ENCODE peak calls at places on chromosomes 16 and 17, in six cellular contexts. U is Caco-2, J is neural crest cell, D is HFFc6, P is OCI-LY7, S is epithelial cell of esophagus. H is an unnamed sample.

GRCh38 chr16:35150805-35151312 is 1691.4 kb downstream of the TP53TG3F start:
- DNase-seq in U (no peak), J (no peak), D (no peak), P (no peak), S (no peak), H (no peak)

GRCh38 chr17:17206149-17206912 is at the start of gene PLD6:
- DNase-seq in U (peak; percentile 96), J (no peak), D (peak; percentile 77), P (no peak), S (peak; percentile 77), H (no peak)

GRCh38 chr17:78241277-78242023 is 10.0 kb downstream of the TMEM235 start:
- DNase-seq in U (peak; percentile 92), J (no peak), D (peak; percentile 73), P (peak; percentile 85), S (peak; percentile 30), H (no peak)

GRCh38 chr17:59863607-59864006 is 29.1 kb downstream of the TUBD1 start:
- DNase-seq in U (no peak), J (no peak), D (no peak), P (no peak), S (no peak), H (no peak)

GRCh38 chr16:81243927-81244326 is 5.4 kb downstream of the BCO1 start:
- DNase-seq in U (no peak), J (no peak), D (no peak), P (no peak), S (peak; percentile 8), H (no peak)

GRCh38 chr16:81189100-81189664 is 49.3 kb upstream of the BCO1 start:
- DNase-seq in U (no peak), J (no peak), D (peak; percentile 35), P (no peak), S (no peak), H (no peak)

GRCh38 chr16:1364510-1364909 is 12.8 kb downstream of the GNPTG start:
- DNase-seq in U (no peak), J (no peak), D (no peak), P (no peak), S (no peak), H (no peak)

GRCh38 chr16:47067203-47067602 is 76.5 kb downstream of the NETO2 start:
- DNase-seq in U (no peak), J (no peak), D (no peak), P (no peak), S (no peak), H (no peak)

GRCh38 chr16:51940183-51940582 is 606.8 kb downstream of the TOX3 start:
- DNase-seq in U (no peak), J (no peak), D (no peak), P (no peak), S (no peak), H (no peak)

GRCh38 chr17:42659079-42659931 is at the start of gene TUBG2:
- DNase-seq in U (peak; percentile 96), J (peak; percentile 86), D (peak; percentile 84), P (peak; percentile 88), S (peak; percentile 87), H (peak; percentile 91)

GRCh38 chr16:4052801-4053662 is 63.2 kb downstream of the ADCY9 start:
- DNase-seq in U (no peak), J (no peak), D (peak; percentile 71), P (no peak), S (peak; percentile 89), H (no peak)

GRCh38 chr16:700684-701584 is 4.7 kb downstream of the FBXL16 start:
- DNase-seq in U (no peak), J (peak; percentile 67), D (no peak), P (no peak), S (no peak), H (peak; percentile 70)

GRCh38 chr17:56594528-56595418 is 1.3 kb downstream of the NOG start:
- DNase-seq in U (no peak), J (peak; percentile 40), D (peak; percentile 19), P (no peak), S (peak; percentile 39), H (no peak)

GRCh38 chr16:35752773-35753558 is 2293.6 kb downstream of the TP53TG3F start:
- DNase-seq in U (no peak), J (no peak), D (no peak), P (no peak), S (no peak), H (no peak)

GRCh38 chr17:81329927-81330883 is 35.1 kb upstream of the SLC38A10 start:
- DNase-seq in U (peak; percentile 93), J (no peak), D (no peak), P (no peak), S (peak; percentile 66), H (no peak)

GRCh38 chr16:10558746-10559641 is 21.4 kb downstream of the EMP2 start:
- DNase-seq in U (no peak), J (no peak), D (peak; percentile 18), P (no peak), S (no peak), H (no peak)

GRCh38 chr16:9008335-9009260 is 44.9 kb upstream of the USP7 start:
- DNase-seq in U (peak; percentile 80), J (peak; percentile 84), D (peak; percentile 46), P (peak; percentile 68), S (peak; percentile 55), H (peak; percentile 70)

GRCh38 chr17:36858119-36859002 is 78.9 kb upstream of the LHX1 start:
- DNase-seq in U (no peak), J (no peak), D (no peak), P (no peak), S (peak; percentile 74), H (no peak)

GRCh38 chr17:37207103-37207502 is 168.7 kb upstream of the C17orf78 start:
- DNase-seq in U (no peak), J (no peak), D (no peak), P (no peak), S (no peak), H (no peak)

GRCh38 chr16:11583889-11584565 is 2.7 kb downstream of the LITAF start:
- DNase-seq in U (no peak), J (no peak), D (no peak), P (no peak), S (no peak), H (no peak)

GRCh38 chr16:719815-720506 is 985 bp upstream of the ANTKMT start:
- DNase-seq in U (peak; percentile 69), J (no peak), D (no peak), P (peak; percentile 83), S (peak; percentile 66), H (no peak)

GRCh38 chr16:17396762-17397498 is 73.8 kb downstream of the XYLT1 start:
- DNase-seq in U (no peak), J (no peak), D (peak; percentile 45), P (no peak), S (no peak), H (no peak)

GRCh38 chr17:81161972-81162371 is 3.3 kb upstream of the PVALEF start:
- DNase-seq in U (no peak), J (no peak), D (no peak), P (no peak), S (no peak), H (no peak)

GRCh38 chr16:56681939-56682702 is at the start of gene MT1X:
- DNase-seq in U (peak; percentile 81), J (peak; percentile 72), D (peak; percentile 77), P (peak; percentile 78), S (peak; percentile 96), H (peak; percentile 51)

GRCh38 chr17:6464446-6465041 is 20.3 kb downstream of the PIMREG start:
- DNase-seq in U (no peak), J (no peak), D (no peak), P (no peak), S (no peak), H (no peak)

GRCh38 chr17:50783193-50783660 is 15.9 kb upstream of the ANKRD40CL start:
- DNase-seq in U (peak; percentile 98), J (peak; percentile 95), D (peak; percentile 80), P (peak; percentile 76), S (peak; percentile 89), H (peak; percentile 85)

GRCh38 chr16:1647904-1648303 is 30.2 kb upstream of the JPT2 start:
- DNase-seq in U (no peak), J (no peak), D (no peak), P (peak; percentile 67), S (no peak), H (no peak)

GRCh38 chr16:71441348-71441781 is 489 bp downstream of the TLE7 start:
- DNase-seq in U (no peak), J (no peak), D (no peak), P (no peak), S (no peak), H (no peak)

DNA sequence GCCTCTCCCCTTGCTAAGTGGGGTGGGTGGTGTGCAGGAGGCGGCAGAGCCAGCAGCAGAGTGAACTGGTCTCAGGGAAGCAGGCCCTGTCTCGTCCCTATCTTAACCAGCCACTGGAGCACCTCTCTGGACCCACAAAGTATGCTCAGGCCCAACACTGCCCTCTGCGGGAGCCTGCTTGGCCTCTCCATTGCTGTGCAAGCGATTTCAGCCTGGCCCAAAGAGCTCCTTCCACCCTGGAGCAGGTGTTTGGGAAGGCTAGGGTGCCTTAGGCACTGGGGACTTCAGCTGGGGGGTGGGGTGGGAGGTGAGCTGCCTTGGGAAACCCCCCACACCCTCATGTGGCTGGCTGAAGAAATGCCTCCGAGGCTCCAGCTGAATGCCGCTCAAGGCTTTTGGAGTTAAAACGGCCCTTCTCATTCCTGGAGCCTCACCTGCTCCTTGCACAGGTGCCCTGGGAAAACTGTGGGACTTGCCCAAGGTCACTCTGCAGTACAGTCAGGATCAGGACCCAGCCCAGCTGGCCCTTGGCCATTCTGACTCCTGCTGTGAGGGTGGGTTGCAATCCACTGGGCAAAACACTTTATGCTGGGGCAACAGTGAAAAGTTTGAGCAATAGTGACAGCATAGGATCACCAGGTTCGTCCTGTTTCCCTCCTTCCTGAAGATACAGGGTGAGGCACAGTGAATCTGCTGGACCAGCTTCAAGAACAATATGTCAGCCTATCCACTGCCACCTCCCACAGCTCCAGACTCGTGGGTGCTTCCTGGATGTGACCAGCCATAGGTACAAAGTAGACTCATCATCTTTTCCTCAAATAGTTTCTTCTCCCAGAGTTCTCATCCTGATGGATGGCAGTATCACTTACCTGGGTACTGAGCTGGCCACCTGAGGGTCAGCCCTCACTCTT is 5.9 kb upstream of the UBE2O start:
- DNase-seq in U (peak; percentile 79), J (peak; percentile 45), D (peak; percentile 54), P (peak; percentile 88), S (peak; percentile 71), H (no peak)
- TF ChIP-seq CTCF in U (peak; percentile 63), J (peak; percentile 48), D (peak; percentile 74), P (peak; percentile 95), S (peak; percentile 67), H (peak; percentile 53)

GRCh38 chr17:32588982-32589381 is 102.2 kb downstream of the CDK5R1 start:
- DNase-seq in U (no peak), J (no peak), D (no peak), P (no peak), S (peak; percentile 20), H (no peak)
- TF ChIP-seq CTCF in U (peak; percentile 60), J (peak; percentile 51), D (peak; percentile 67), P (no peak), S (peak; percentile 29), H (peak; percentile 48)

DNA sequence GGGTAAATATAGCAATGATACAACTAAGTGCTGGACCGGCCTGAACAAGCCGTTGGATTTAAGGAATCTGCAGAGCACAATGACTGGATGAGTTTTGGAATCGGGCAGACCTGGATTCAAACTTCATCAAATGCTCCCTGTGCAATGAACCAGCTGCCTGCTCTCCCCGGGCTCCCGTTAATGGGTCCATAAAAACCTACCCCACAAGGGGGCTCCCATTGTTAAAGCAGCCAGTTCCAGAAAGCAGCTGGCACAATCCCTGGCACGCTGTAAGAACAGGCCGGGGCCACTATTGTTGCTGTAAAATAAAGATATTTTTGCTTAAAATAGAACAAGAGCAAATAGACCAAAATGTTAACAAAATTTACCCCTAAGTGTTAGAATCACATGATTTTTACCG is 131.9 kb downstream of the C16orf95 start:
- DNase-seq in U (no peak), J (no peak), D (no peak), P (no peak), S (no peak), H (no peak)
- TF ChIP-seq CTCF in U (no peak), J (no peak), D (no peak), P (no peak), S (no peak), H (no peak)

GRCh38 chr16:87710887-87711286 is 54.9 kb downstream of the KLHDC4 start:
- DNase-seq in U (no peak), J (no peak), D (no peak), P (no peak), S (no peak), H (no peak)
- TF ChIP-seq CTCF in U (no peak), J (no peak), D (no peak), P (no peak), S (no peak), H (no peak)

H was measured in progenitor cell of endocrine pancreas.